ENCODE peak calls at places on chromosomes 1 and 21, in eight cellular contexts. B is HFF-Myc, N is tibial artery, J is lower lobe of right lung, R is heart left ventricle, O is AG04450, Y is K562, E is progenitor cell of endocrine pancreas. I is an unnamed sample.

GRCh38 chr1:231724876-231725647 is 98.5 kb downstream of the DISC1 start:
- DNase-seq in B (peak), N (no peak), J (peak), R (peak), O (no peak), Y (peak), E (no peak), I (peak)

GRCh38 chr1:71634159-71634558 is 553.3 kb upstream of the ZRANB2 start:
- DNase-seq in B (no peak), N (no peak), J (no peak), R (no peak), O (no peak), Y (no peak), E (no peak), I (no peak)

GRCh38 chr1:70963374-70963773 is 84.2 kb downstream of the PTGER3 start:
- DNase-seq in B (no peak), N (no peak), J (no peak), R (peak), O (no peak), Y (no peak), E (no peak), I (no peak)

GRCh38 chr1:222098382-222098781 is 356.5 kb upstream of the DUSP10 start:
- DNase-seq in B (no peak), N (no peak), J (no peak), R (no peak), O (no peak), Y (no peak), E (no peak), I (no peak)

GRCh38 chr1:28981170-28981569 is 66.8 kb downstream of the EPB41 start:
- DNase-seq in B (no peak), N (no peak), J (no peak), R (no peak), O (no peak), Y (no peak), E (no peak), I (no peak)

GRCh38 chr1:152048641-152048970 is 11.8 kb upstream of the S100A11 start:
- DNase-seq in B (no peak), N (no peak), J (no peak), R (no peak), O (no peak), Y (no peak), E (no peak), I (no peak)

GRCh38 chr21:16532841-16533240 is 803.1 kb downstream of the USP25 start:
- DNase-seq in B (no peak), N (no peak), J (no peak), R (no peak), O (no peak), Y (no peak), E (no peak), I (no peak)

GRCh38 chr1:193456883-193457282 is 270.5 kb upstream of the B3GALT2 start:
- DNase-seq in B (no peak), N (no peak), J (no peak), R (no peak), O (no peak), Y (no peak), E (no peak), I (no peak)

GRCh38 chr21:26587621-26588260 is 14.7 kb upstream of the CYYR1 start:
- DNase-seq in B (no peak), N (no peak), J (no peak), R (no peak), O (no peak), Y (no peak), E (no peak), I (no peak)

GRCh38 chr1:204438628-204439027 is 27.0 kb upstream of the PPP1R15B start:
- DNase-seq in B (peak), N (peak), J (no peak), R (no peak), O (peak), Y (no peak), E (no peak), I (no peak)

GRCh38 chr1:10803971-10804820 is 7.8 kb upstream of the CASZ1 start:
- DNase-seq in B (no peak), N (no peak), J (peak), R (no peak), O (no peak), Y (no peak), E (no peak), I (no peak)

GRCh38 chr1:208204779-208205178 is 39.4 kb downstream of the PLXNA2 start:
- DNase-seq in B (no peak), N (no peak), J (no peak), R (no peak), O (no peak), Y (no peak), E (no peak), I (no peak)

GRCh38 chr1:240138867-240139266 is 47.2 kb downstream of the FMN2 start:
- DNase-seq in B (no peak), N (no peak), J (no peak), R (no peak), O (no peak), Y (no peak), E (no peak), I (no peak)

GRCh38 chr1:158208717-158209116 is 28.0 kb downstream of the CD1D start:
- DNase-seq in B (no peak), N (no peak), J (no peak), R (no peak), O (no peak), Y (no peak), E (no peak), I (no peak)

GRCh38 chr1:150548632-150549495 is at the start of gene ADAMTSL4:
- DNase-seq in B (no peak), N (peak), J (peak), R (peak), O (no peak), Y (peak), E (peak), I (peak)

GRCh38 chr1:32351859-32352745 is 10.2 kb downstream of the FAM229A start:
- DNase-seq in B (no peak), N (peak), J (no peak), R (peak), O (no peak), Y (no peak), E (no peak), I (peak)

DNA sequence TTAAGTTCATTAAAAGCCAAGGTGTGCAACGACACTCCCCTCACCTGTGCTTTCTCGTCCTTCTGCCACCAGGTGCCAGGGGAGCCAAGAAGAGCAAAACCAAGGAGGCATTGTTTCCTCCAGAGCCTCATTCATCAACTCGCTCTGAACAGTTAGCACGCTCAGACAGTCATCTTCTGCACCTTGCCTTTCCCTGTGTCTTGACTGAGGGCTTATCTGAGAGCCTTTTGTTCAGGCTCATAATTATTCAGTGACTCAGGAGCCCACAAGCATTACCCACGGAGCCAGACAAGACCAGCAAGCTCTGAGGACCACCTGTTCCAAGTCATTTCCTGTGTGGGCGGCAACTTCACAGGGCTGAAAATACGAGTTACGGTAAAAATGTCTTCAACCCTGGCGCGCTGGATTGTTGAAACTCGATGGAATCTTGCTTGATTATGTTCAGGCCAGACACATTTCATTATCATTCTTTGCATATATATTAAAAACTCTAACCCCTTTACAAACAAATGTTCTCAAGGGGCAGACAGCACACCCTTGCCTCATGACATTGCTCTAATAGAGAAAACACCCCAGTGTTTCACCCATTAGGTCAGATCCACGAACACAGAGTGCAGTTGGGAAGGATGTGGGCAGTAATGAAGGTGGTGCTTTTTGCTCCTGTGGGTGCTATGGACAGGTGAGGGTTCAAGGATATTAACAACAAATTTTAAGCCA is 89.7 kb upstream of the RUNX1 start:
- DNase-seq in B (no peak), N (no peak), J (no peak), R (no peak), O (peak), Y (peak), E (no peak), I (no peak)
- TF ChIP-seq CTCF in B (no peak), N (no peak), J (no peak), R (no peak), O (no peak), Y (no peak), E (no peak), I (no peak)

GRCh38 chr1:183653876-183654451 is 848 bp upstream of the APOBEC4 start:
- DNase-seq in B (no peak), N (no peak), J (no peak), R (peak), O (no peak), Y (no peak), E (no peak), I (no peak)

GRCh38 chr1:183652107-183652506 is 1.0 kb downstream of the APOBEC4 start:
- DNase-seq in B (no peak), N (no peak), J (no peak), R (no peak), O (no peak), Y (no peak), E (no peak), I (no peak)

GRCh38 chr1:183651621-183652020 is 1.5 kb downstream of the APOBEC4 start:
- DNase-seq in B (no peak), N (no peak), J (no peak), R (no peak), O (no peak), Y (no peak), E (no peak), I (no peak)

GRCh38 chr1:183653468-183653794 is 315 bp upstream of the APOBEC4 start:
- DNase-seq in B (no peak), N (no peak), J (no peak), R (no peak), O (no peak), Y (no peak), E (no peak), I (no peak)

DNA sequence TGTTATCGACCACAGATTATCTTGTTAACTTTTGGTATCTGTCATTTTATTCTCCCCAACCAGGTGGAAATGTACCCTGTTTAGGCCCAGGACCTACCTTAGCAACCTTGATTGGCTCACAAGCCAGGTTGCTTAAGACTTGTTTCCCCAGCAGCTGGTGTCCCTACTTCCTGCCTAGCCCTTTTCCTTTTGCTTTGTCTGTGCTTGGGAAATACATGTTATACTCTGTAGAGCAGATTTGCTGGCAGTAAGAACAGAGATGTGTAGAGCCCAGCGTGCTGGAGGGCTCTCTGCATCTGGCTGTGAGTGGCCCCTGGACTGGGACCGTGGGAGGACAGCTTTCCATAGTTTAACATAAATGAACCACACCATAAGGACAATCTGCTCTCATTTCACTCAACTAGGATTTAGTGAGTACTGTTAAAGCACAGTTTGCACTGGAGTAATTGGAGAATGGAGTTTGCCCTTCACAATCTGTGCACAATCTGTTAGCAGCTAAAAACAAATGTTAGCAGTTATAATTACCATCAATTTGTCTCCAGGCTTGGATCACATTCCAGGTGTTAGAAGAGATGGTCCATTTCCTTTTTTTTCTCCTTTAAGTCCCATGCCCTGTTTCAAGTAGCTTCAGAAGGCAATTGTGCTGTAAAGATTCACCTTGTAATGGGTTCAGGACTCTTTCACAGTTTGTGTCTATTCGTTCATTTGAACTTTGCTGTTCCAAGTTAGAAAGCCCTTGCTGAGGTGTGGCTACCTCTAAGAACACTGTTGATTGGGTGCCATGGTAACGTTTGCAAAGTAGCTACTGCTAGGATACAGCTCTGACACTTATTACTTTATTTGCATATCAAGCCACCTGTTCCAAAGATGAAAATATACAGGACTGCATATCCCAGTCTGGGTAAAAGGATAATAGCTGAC is at the start of gene APOBEC4:
- DNase-seq in B (no peak), N (no peak), J (no peak), R (no peak), O (no peak), Y (no peak), E (no peak), I (no peak)
- TF ChIP-seq CTCF in B (no peak), N (no peak), J (no peak), R (no peak), O (no peak), Y (no peak), E (no peak), I (no peak)

DNA sequence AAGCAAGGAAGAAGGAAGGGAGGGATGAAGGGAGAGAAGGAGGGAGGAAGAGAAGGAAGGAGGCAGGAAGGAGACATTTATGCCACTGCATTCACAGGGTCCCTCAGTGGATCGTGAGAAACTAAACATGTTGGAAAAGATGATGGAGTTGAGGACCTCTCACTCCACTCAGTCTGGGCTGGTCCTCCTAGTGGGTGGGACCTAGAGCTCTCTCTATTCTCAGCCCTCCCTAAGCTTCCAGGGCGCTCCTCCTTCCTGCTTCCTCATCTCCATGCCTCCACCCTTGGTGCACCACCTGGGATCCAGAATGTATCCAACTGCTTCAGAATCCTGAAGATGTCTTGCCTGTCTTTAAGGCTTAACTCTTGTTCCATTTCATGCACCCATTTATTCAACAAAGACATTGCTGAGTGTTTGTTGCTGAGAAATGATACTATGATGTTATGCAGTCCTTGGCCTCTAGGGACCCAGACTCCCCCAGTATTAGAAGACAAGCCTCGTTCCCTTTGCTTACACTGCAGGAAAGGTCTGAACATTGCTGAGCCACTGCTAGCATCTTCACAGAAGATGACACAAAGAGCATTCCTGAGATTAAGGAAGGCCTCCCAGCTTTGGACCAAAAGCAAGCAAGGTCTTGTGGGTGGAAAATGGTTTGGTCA is 88.5 kb downstream of the BEND5 start:
- DNase-seq in B (no peak), N (no peak), J (no peak), R (no peak), O (no peak), Y (peak), E (no peak), I (no peak)
- TF ChIP-seq CTCF in B (peak), N (no peak), J (peak), R (no peak), O (peak), Y (peak), E (peak), I (peak)

GRCh38 chr1:18324246-18324645 is 156.5 kb upstream of the KLHDC7A start:
- DNase-seq in B (no peak), N (no peak), J (no peak), R (no peak), O (no peak), Y (peak), E (no peak), I (no peak)
- TF ChIP-seq CTCF in B (peak), N (no peak), J (peak), R (no peak), O (no peak), Y (peak), E (peak), I (no peak)